ENCODE peak calls at places on chromosomes 16 and 17, in nine cellular contexts. X is NCI-H1092 treated with DMSO at 0.1 percent for 48 hours; S is NCI-H187; O is stimulated activated CD4-positive, alpha-beta T cell treated with anti-CD3 and anti-CD28 coated beads, Interleukin-12 subunit alpha, Interleukin-12 subunit beta, amount 100 ng/mL, for 24 hours; H is HS-27A; U is GM13976; F is posterior vena cava; P is activated CD8-positive, alpha-beta memory T cell treated with anti-CD3 and anti-CD28 coated beads, Interleukin-2, amount 50 U/mL, for 48 hours; T is HFFc6. K is an unnamed sample.

GRCh38 chr17:72594248-72594647 is 473.4 kb downstream of the SOX9 start:
- DNase-seq in H (no peak), X (no peak), U (no peak), P (no peak), S (no peak), O (no peak), F (no peak), T (no peak), K (no peak)

GRCh38 chr17:74059471-74059870 is 144.0 kb upstream of the RPL38 start:
- DNase-seq in T (no peak), X (peak), P (no peak), U (no peak), H (no peak), S (peak), F (no peak), O (no peak), K (no peak)

GRCh38 chr17:55693244-55694216 is 29.1 kb downstream of the TMEM100 start:
- DNase-seq in U (no peak), X (peak), P (no peak), O (no peak), F (no peak), H (no peak), S (no peak), T (no peak), K (no peak)

GRCh38 chr16:27969574-27969973 is 93.9 kb downstream of the GSG1L start:
- DNase-seq in X (no peak), S (no peak), T (peak), F (no peak), U (no peak), O (no peak), P (no peak), H (no peak), K (no peak)

GRCh38 chr17:21297597-21297996 is 13.1 kb downstream of the MAP2K3 start:
- DNase-seq in O (no peak), S (no peak), X (no peak), H (no peak), T (no peak), U (no peak), F (no peak), P (no peak), K (peak)

GRCh38 chr16:2447920-2448583 is 11.9 kb upstream of the TEDC2 start:
- DNase-seq in O (no peak), H (no peak), T (peak), P (no peak), F (no peak), S (no peak), X (no peak), U (no peak), K (no peak)

GRCh38 chr16:11393366-11393765 is 48.1 kb downstream of the RMI2 start:
- DNase-seq in X (no peak), H (no peak), O (no peak), U (no peak), F (peak), T (no peak), P (no peak), S (no peak), K (peak)

GRCh38 chr16:27377666-27378485 is 24.1 kb upstream of the IL21R start:
- DNase-seq in T (no peak), X (no peak), U (peak), F (peak), S (no peak), O (no peak), P (peak), H (no peak), K (no peak)

GRCh38 chr16:57469046-57469445 is 6.6 kb downstream of the POLR2C start:
- DNase-seq in T (no peak), S (no peak), H (no peak), F (no peak), P (no peak), O (no peak), U (no peak), X (no peak), K (no peak)

GRCh38 chr16:73949574-73950348 is 346.9 kb upstream of the PSMD7 start:
- DNase-seq in F (no peak), X (no peak), H (no peak), O (no peak), S (no peak), P (no peak), T (peak), U (no peak), K (no peak)

GRCh38 chr16:17590711-17591654 is 120.2 kb upstream of the XYLT1 start:
- DNase-seq in T (peak), U (no peak), O (peak), H (no peak), F (no peak), X (no peak), P (peak), S (no peak), K (no peak)

GRCh38 chr17:43212641-43213490 is 1.2 kb downstream of the TMEM106A start:
- DNase-seq in U (peak), S (no peak), H (no peak), O (no peak), P (no peak), X (no peak), F (no peak), T (no peak), K (no peak)

GRCh38 chr16:66131156-66131807 is 235.2 kb upstream of the CDH5 start:
- DNase-seq in X (no peak), U (no peak), T (peak), P (no peak), F (no peak), O (no peak), H (no peak), S (no peak), K (no peak)

GRCh38 chr16:55264949-55265348 is 59.1 kb upstream of the IRX6 start:
- DNase-seq in F (no peak), U (no peak), H (no peak), X (peak), T (no peak), P (no peak), S (no peak), O (no peak), K (no peak)